ENCODE peak calls at places on chromosome 11, in ten cellular contexts. U is sigmoid colon, B is tibial nerve, P is upper lobe of left lung, W is stomach, A is A549, K is ovary, E is HepG2, M is transverse colon, F is K562. H is an unnamed sample.

GRCh38 chr11:7612056-7612660 is 61.1 kb downstream of the CYB5R2 start:
- DNase-seq in U (no peak), B (no peak), P (no peak), W (no peak), A (no peak), K (no peak), E (no peak), M (no peak), F (no peak), H (no peak)

GRCh38 chr11:91394718-91395414 is 829.8 kb upstream of the FAT3 start:
- DNase-seq in U (no peak), B (no peak), P (no peak), W (no peak), A (peak), K (no peak), E (peak), M (no peak), F (no peak), H (no peak)

GRCh38 chr11:85685131-85685819 is 720 bp downstream of the CCDC89 start:
- DNase-seq in U (peak), B (no peak), P (peak), W (no peak), A (no peak), K (peak), E (no peak), M (no peak), F (no peak), H (no peak)

GRCh38 chr11:122697636-122698167 is 42.2 kb downstream of the UBASH3B start:
- DNase-seq in U (no peak), B (no peak), P (peak), W (no peak), A (no peak), K (no peak), E (no peak), M (no peak), F (no peak), H (no peak)

GRCh38 chr11:134412508-134413333 is 679 bp upstream of the B3GAT1 start:
- DNase-seq in U (no peak), B (no peak), P (no peak), W (peak), A (no peak), K (peak), E (no peak), M (peak), F (peak), H (no peak)

GRCh38 chr11:7278314-7278917 is 26.7 kb downstream of the SYT9 start:
- DNase-seq in U (no peak), B (no peak), P (no peak), W (no peak), A (peak), K (no peak), E (peak), M (no peak), F (peak), H (no peak)

GRCh38 chr11:84804026-84804425 is 823.1 kb downstream of the DLG2 start:
- DNase-seq in U (no peak), B (no peak), P (no peak), W (no peak), A (no peak), K (no peak), E (no peak), M (no peak), F (no peak), H (no peak)

GRCh38 chr11:934437-934950 is 8.8 kb downstream of the AP2A2 start:
- DNase-seq in U (no peak), B (no peak), P (no peak), W (no peak), A (no peak), K (no peak), E (no peak), M (no peak), F (no peak), H (no peak)

GRCh38 chr11:7667460-7667859 is 5.8 kb downstream of the CYB5R2 start:
- DNase-seq in U (no peak), B (no peak), P (no peak), W (no peak), A (no peak), K (no peak), E (no peak), M (no peak), F (no peak), H (no peak)

GRCh38 chr11:68295940-68296339 is 16.5 kb upstream of the LRP5 start:
- DNase-seq in U (no peak), B (no peak), P (no peak), W (no peak), A (no peak), K (no peak), E (no peak), M (no peak), F (no peak), H (no peak)

GRCh38 chr11:27153136-27153535 is 112.5 kb downstream of the BBOX1 start:
- DNase-seq in U (no peak), B (no peak), P (no peak), W (no peak), A (no peak), K (no peak), E (no peak), M (no peak), F (no peak), H (no peak)

GRCh38 chr11:31641477-31642062 is 132.0 kb downstream of the ELP4 start:
- DNase-seq in U (no peak), B (no peak), P (peak), W (peak), A (peak), K (no peak), E (peak), M (peak), F (peak), H (no peak)
- TF ChIP-seq EP300 in U (no peak), B (no peak), P (no peak), W (no peak), A (no peak), K (no peak), E (no peak), M (no peak), F (no peak), H (no peak)

DNA sequence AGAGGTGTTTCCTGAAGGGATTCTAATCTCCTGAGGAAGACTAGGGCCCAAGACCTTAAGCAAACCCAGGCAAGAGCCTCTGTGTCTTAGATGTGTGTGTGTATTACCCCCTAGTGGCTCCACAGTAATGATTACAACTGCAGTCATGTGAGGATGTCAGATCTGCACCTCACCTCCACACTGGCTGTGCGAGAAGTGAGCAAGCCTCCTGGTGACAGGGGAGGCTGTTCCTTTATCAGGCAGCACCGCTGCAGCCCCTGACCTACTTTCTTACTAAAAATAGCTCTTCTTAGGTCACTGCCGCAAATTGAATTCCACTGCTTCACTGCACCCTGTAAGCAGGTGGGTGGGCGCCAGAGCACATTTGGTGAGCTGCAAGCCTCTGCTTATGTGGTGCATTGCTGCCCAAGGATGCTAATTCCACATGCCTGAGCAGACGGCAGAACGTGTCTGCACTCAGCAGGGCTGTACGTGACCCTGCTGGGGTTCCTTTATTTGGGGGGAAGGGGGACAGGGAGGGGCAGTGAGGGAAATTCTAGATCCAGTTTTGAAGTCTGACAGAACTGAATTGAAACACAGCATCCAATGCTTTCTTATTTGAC is 112.4 kb downstream of the KCNC1 start:
- DNase-seq in U (no peak), B (no peak), P (no peak), W (no peak), A (peak), K (no peak), E (no peak), M (no peak), F (peak), H (no peak)
- TF ChIP-seq EP300 in U (no peak), B (no peak), P (no peak), W (no peak), A (no peak), K (no peak), E (no peak), M (no peak), F (no peak), H (no peak)

GRCh38 chr11:110298298-110298765 is 1.9 kb upstream of the RDX start:
- DNase-seq in U (no peak), B (no peak), P (no peak), W (no peak), A (peak), K (no peak), E (peak), M (no peak), F (no peak), H (no peak)

GRCh38 chr11:110296226-110297081 is at the start of gene RDX:
- DNase-seq in U (peak), B (peak), P (peak), W (peak), A (peak), K (peak), E (peak), M (peak), F (peak), H (no peak)

GRCh38 chr11:110295487-110296225 is 758 bp downstream of the RDX start:
- DNase-seq in U (peak), B (peak), P (peak), W (peak), A (peak), K (peak), E (no peak), M (peak), F (peak), H (no peak)

GRCh38 chr11:110297726-110298297 is 1.4 kb upstream of the RDX start:
- DNase-seq in U (no peak), B (no peak), P (no peak), W (no peak), A (peak), K (no peak), E (no peak), M (no peak), F (no peak), H (no peak)

GRCh38 chr11:110297082-110297725 is 790 bp upstream of the RDX start:
- DNase-seq in U (no peak), B (no peak), P (no peak), W (no peak), A (no peak), K (no peak), E (peak), M (no peak), F (no peak), H (no peak)
- TF ChIP-seq EP300 in U (no peak), B (no peak), P (no peak), W (no peak), A (no peak), K (no peak), E (no peak), M (no peak), F (no peak), H (no peak)

DNA sequence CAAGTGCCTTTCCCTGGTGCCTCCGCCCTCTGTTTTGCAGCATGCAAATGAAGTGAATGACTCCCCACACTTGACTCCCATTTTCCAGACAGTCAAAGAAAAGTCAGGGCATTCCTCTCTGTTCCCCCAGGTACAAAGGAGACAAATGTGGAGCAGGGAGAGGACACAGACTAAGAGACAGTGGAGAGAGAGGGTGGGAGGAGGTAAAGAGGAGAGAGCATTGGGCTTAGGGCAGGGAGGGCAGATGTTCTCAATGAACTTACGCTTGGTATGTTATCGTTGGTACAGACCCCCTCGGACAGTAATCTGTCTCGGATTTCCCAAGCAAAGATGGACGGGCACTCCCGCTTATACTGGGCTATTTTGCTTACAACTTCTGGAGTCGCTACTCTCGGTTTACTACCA is 9.8 kb downstream of the PAX6 start:
- DNase-seq in U (no peak), B (no peak), P (no peak), W (no peak), A (no peak), K (no peak), E (no peak), M (no peak), F (no peak), H (peak)
- TF ChIP-seq EP300 in U (no peak), B (no peak), P (no peak), W (no peak), A (no peak), K (no peak), E (no peak), M (no peak), F (no peak), H (no peak)

DNA sequence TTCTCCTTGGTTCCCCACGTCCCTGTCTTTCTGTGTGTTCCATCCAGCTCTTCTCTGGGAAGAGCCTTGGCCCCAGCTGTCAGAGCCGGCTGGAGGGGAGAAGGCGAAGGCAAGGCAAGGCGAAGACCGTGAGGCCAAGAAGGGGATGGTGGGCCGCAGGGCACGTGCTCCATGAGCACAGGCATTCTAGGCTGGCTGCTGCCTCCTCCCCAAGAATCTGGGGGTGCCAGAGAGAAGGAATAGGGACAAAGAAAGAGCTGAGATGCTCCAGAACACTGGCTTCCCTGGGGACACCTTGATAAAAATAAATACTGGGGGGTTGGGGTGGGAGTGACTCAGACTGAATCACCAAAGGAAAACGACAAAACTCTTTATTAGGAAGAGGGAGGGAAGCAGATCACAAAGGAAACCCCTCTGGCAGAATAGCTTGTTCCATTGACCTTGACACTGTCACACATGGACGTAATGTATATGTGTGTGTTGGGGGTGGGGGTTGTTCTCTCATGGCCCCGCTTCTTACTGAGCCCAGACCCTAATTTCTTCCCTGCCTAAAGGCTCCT is 52.5 kb downstream of the NECTIN1 start:
- DNase-seq in U (no peak), B (no peak), P (no peak), W (no peak), A (no peak), K (no peak), E (no peak), M (no peak), F (no peak), H (no peak)
- TF ChIP-seq EP300 in U (no peak), B (no peak), P (no peak), W (no peak), A (no peak), K (no peak), E (no peak), M (no peak), F (no peak), H (no peak)

DNA sequence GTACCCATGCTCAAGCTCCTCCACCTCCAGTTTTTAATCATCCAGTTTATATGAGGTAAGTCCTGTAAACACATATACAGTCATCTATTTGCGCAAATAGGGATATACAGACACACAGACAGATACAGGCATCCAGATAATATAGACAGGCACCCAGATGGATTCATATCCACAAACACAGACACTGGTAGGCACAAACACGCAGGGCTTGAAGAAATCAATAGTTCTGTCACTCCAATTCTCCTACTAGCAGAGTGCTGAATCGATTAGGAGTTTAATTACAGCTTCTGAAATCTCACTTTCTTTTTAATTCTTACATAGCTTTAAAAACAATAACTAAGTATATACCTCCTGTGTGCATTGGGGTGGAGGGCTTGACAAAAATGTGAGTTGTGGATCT is 56.0 kb downstream of the INSC start:
- DNase-seq in U (no peak), B (no peak), P (no peak), W (no peak), A (no peak), K (no peak), E (no peak), M (no peak), F (no peak), H (no peak)
- TF ChIP-seq EP300 in U (no peak), B (no peak), P (no peak), W (no peak), A (no peak), K (no peak), E (no peak), M (no peak), F (no peak), H (no peak)

H was measured in esophagus muscularis mucosa.